ENCODE peak calls at places on chromosomes 13 and 19, in six cellular contexts. One of them, this sample, is unnamed.

GRCh38 chr13:40786568-40786996 is 2.8 kb upstream of the SLC25A15 start:
- DNase-seq in lower lobe of right lung: no peak
- DNase-seq in adrenal gland: peak
- DNase-seq in right atrium auricular region: peak
- DNase-seq in mammary epithelial cell: no peak
- DNase-seq in progenitor cell of endocrine pancreas: no peak
- DNase-seq in this sample: no peak

GRCh38 chr13:58085819-58086218 is 454.3 kb downstream of the PCDH17 start:
- DNase-seq in lower lobe of right lung: no peak
- DNase-seq in adrenal gland: no peak
- DNase-seq in right atrium auricular region: no peak
- DNase-seq in mammary epithelial cell: no peak
- DNase-seq in progenitor cell of endocrine pancreas: no peak
- DNase-seq in this sample: no peak

GRCh38 chr19:34241513-34242337 is 12.6 kb upstream of the GARRE1 start:
- DNase-seq in right atrium auricular region: no peak
- DNase-seq in lower lobe of right lung: peak
- DNase-seq in adrenal gland: no peak
- DNase-seq in progenitor cell of endocrine pancreas: peak
- DNase-seq in mammary epithelial cell: no peak
- DNase-seq in this sample: no peak

GRCh38 chr13:99949657-99950413 is 21.7 kb downstream of the ZIC5 start:
- DNase-seq in adrenal gland: no peak
- DNase-seq in progenitor cell of endocrine pancreas: no peak
- DNase-seq in right atrium auricular region: no peak
- DNase-seq in lower lobe of right lung: no peak
- DNase-seq in mammary epithelial cell: no peak
- DNase-seq in this sample: no peak

GRCh38 chr13:49997935-49998334 is 1.1 kb downstream of the TRIM13 start:
- DNase-seq in mammary epithelial cell: no peak
- DNase-seq in adrenal gland: no peak
- DNase-seq in lower lobe of right lung: no peak
- DNase-seq in right atrium auricular region: no peak
- DNase-seq in progenitor cell of endocrine pancreas: no peak
- DNase-seq in this sample: no peak

GRCh38 chr19:35213678-35214632 is 14.6 kb downstream of the FAM187B start:
- DNase-seq in adrenal gland: peak
- DNase-seq in right atrium auricular region: peak
- DNase-seq in lower lobe of right lung: peak
- DNase-seq in progenitor cell of endocrine pancreas: no peak
- DNase-seq in mammary epithelial cell: peak
- DNase-seq in this sample: peak

GRCh38 chr19:17070421-17070820 is 4.8 kb downstream of the HAUS8 start:
- DNase-seq in lower lobe of right lung: no peak
- DNase-seq in adrenal gland: no peak
- DNase-seq in right atrium auricular region: no peak
- DNase-seq in mammary epithelial cell: no peak
- DNase-seq in progenitor cell of endocrine pancreas: no peak
- DNase-seq in this sample: no peak

GRCh38 chr13:95535243-95535642 is 17.3 kb upstream of the CLDN10 start:
- DNase-seq in progenitor cell of endocrine pancreas: no peak
- DNase-seq in mammary epithelial cell: peak
- DNase-seq in adrenal gland: no peak
- DNase-seq in right atrium auricular region: no peak
- DNase-seq in lower lobe of right lung: no peak
- DNase-seq in this sample: peak

GRCh38 chr19:29533578-29534544 is 8.1 kb downstream of the VSTM2B start:
- DNase-seq in adrenal gland: no peak
- DNase-seq in progenitor cell of endocrine pancreas: no peak
- DNase-seq in lower lobe of right lung: no peak
- DNase-seq in right atrium auricular region: no peak
- DNase-seq in mammary epithelial cell: no peak
- DNase-seq in this sample: no peak

GRCh38 chr13:86870388-86870966 is 800.7 kb upstream of the SLITRK5 start:
- DNase-seq in right atrium auricular region: no peak
- DNase-seq in lower lobe of right lung: no peak
- DNase-seq in progenitor cell of endocrine pancreas: no peak
- DNase-seq in mammary epithelial cell: no peak
- DNase-seq in adrenal gland: no peak
- DNase-seq in this sample: no peak

GRCh38 chr13:77300176-77301141 is 26.4 kb downstream of the MYCBP2 start:
- DNase-seq in adrenal gland: peak
- DNase-seq in right atrium auricular region: no peak
- DNase-seq in lower lobe of right lung: no peak
- DNase-seq in mammary epithelial cell: peak
- DNase-seq in progenitor cell of endocrine pancreas: no peak
- DNase-seq in this sample: no peak

GRCh38 chr19:48784527-48784926 is 26.3 kb downstream of the BCAT2 start:
- DNase-seq in mammary epithelial cell: no peak
- DNase-seq in progenitor cell of endocrine pancreas: no peak
- DNase-seq in adrenal gland: peak
- DNase-seq in lower lobe of right lung: no peak
- DNase-seq in right atrium auricular region: no peak
- DNase-seq in this sample: no peak
- TF ChIP-seq CTCF in mammary epithelial cell: no peak
- TF ChIP-seq CTCF in progenitor cell of endocrine pancreas: no peak
- TF ChIP-seq CTCF in adrenal gland: peak
- TF ChIP-seq CTCF in lower lobe of right lung: no peak
- TF ChIP-seq CTCF in right atrium auricular region: no peak
- TF ChIP-seq CTCF in this sample: peak

DNA sequence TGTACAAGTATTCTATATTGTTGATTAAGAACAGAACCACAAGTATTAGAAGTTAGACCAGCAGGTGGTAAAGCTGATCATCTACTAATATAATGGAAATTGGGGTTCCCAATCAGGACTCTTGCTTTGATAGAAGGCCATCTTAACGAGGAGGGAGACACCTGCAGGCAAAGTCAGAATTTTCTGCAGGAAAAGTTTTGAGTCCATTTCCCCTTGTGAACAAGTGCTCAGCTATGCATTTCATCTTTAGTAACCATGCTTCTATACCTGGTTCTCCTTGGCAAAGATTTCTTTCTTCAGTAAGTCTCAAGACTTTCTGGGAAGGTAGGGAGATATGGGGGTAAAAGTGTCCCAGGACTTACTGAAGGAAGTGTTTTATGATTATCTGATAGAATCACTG is 36.1 kb upstream of the USPL1 start:
- DNase-seq in mammary epithelial cell: no peak
- DNase-seq in progenitor cell of endocrine pancreas: no peak
- DNase-seq in right atrium auricular region: no peak
- DNase-seq in adrenal gland: no peak
- DNase-seq in lower lobe of right lung: no peak
- DNase-seq in this sample: no peak
- TF ChIP-seq CTCF in mammary epithelial cell: peak
- TF ChIP-seq CTCF in progenitor cell of endocrine pancreas: peak
- TF ChIP-seq CTCF in right atrium auricular region: no peak
- TF ChIP-seq CTCF in adrenal gland: no peak
- TF ChIP-seq CTCF in lower lobe of right lung: peak
- TF ChIP-seq CTCF in this sample: peak

GRCh38 chr19:19191920-19192882 is at the start of the genes BORCS8 and RFXANK:
- DNase-seq in mammary epithelial cell: peak
- DNase-seq in right atrium auricular region: peak
- DNase-seq in adrenal gland: peak
- DNase-seq in progenitor cell of endocrine pancreas: peak
- DNase-seq in lower lobe of right lung: peak
- DNase-seq in this sample: peak
- TF ChIP-seq CTCF in mammary epithelial cell: no peak
- TF ChIP-seq CTCF in right atrium auricular region: no peak
- TF ChIP-seq CTCF in adrenal gland: no peak
- TF ChIP-seq CTCF in progenitor cell of endocrine pancreas: no peak
- TF ChIP-seq CTCF in lower lobe of right lung: no peak
- TF ChIP-seq CTCF in this sample: no peak

GRCh38 chr13:61954092-61954491 is 538.4 kb upstream of the PCDH20 start:
- DNase-seq in adrenal gland: no peak
- DNase-seq in mammary epithelial cell: no peak
- DNase-seq in lower lobe of right lung: no peak
- DNase-seq in progenitor cell of endocrine pancreas: no peak
- DNase-seq in right atrium auricular region: no peak
- DNase-seq in this sample: no peak
- TF ChIP-seq CTCF in adrenal gland: peak
- TF ChIP-seq CTCF in mammary epithelial cell: no peak
- TF ChIP-seq CTCF in lower lobe of right lung: no peak
- TF ChIP-seq CTCF in progenitor cell of endocrine pancreas: peak
- TF ChIP-seq CTCF in right atrium auricular region: no peak
- TF ChIP-seq CTCF in this sample: no peak

GRCh38 chr19:23436944-23437343 is 41.7 kb upstream of the ZNF91 start:
- DNase-seq in lower lobe of right lung: no peak
- DNase-seq in right atrium auricular region: no peak
- DNase-seq in mammary epithelial cell: no peak
- DNase-seq in progenitor cell of endocrine pancreas: no peak
- DNase-seq in adrenal gland: no peak
- DNase-seq in this sample: no peak
- TF ChIP-seq CTCF in lower lobe of right lung: no peak
- TF ChIP-seq CTCF in right atrium auricular region: no peak
- TF ChIP-seq CTCF in mammary epithelial cell: peak
- TF ChIP-seq CTCF in progenitor cell of endocrine pancreas: no peak
- TF ChIP-seq CTCF in adrenal gland: no peak
- TF ChIP-seq CTCF in this sample: peak

DNA sequence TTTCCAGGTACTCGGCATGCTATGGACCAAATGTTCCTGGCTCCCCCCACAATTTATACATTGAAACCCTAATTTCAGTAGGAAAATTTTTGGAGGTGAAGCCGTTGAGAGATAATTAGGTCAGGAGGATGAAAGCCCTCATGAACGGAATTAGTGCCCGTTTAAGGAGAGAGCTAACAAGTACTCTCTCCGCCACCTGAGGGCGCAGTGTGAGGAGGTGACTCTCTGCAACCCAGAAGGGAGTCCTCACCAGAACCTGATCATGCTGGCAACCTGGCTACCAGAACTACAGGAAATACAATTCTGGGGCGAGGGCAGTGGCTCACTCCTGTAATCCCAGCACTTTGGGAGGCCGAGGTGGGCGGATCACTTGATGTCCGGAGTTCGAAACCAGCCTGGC is 397.8 kb downstream of the SLITRK5 start:
- DNase-seq in lower lobe of right lung: no peak
- DNase-seq in right atrium auricular region: no peak
- DNase-seq in progenitor cell of endocrine pancreas: no peak
- DNase-seq in adrenal gland: no peak
- DNase-seq in mammary epithelial cell: no peak
- DNase-seq in this sample: no peak
- TF ChIP-seq CTCF in lower lobe of right lung: no peak
- TF ChIP-seq CTCF in right atrium auricular region: no peak
- TF ChIP-seq CTCF in progenitor cell of endocrine pancreas: no peak
- TF ChIP-seq CTCF in adrenal gland: no peak
- TF ChIP-seq CTCF in mammary epithelial cell: no peak
- TF ChIP-seq CTCF in this sample: no peak

This sample was measured in GM12864.